ENCODE peak calls at places on chromosomes 12 and 14, in eight cellular contexts. A is IMR-90; P is B cell; C is CD4-positive, alpha-beta T cell; I is stomach; D is WERI-Rb-1; E is MCF 10A; B is neural progenitor cell. X is an unnamed sample.

GRCh38 chr14:91154851-91155625 is 41.2 kb downstream of the DGLUCY start:
- DNase-seq in A (peak), P (no peak), C (peak), I (peak), D (no peak), E (peak), B (no peak), X (no peak)

GRCh38 chr12:47900480-47901129 is 4.2 kb downstream of the VDR start:
- DNase-seq in A (no peak), P (no peak), C (no peak), I (peak), D (peak), E (peak), B (no peak), X (no peak)

GRCh38 chr14:59275668-59276067 is 87.2 kb downstream of the DAAM1 start:
- DNase-seq in A (peak), P (no peak), C (no peak), I (no peak), D (no peak), E (peak), B (no peak), X (peak)

GRCh38 chr14:23633160-23633701 is 2.9 kb upstream of the DHRS2 start:
- DNase-seq in A (no peak), P (no peak), C (no peak), I (no peak), D (peak), E (no peak), B (peak), X (no peak)

GRCh38 chr12:12684375-12685106 is 11.4 kb downstream of the GPR19 start:
- DNase-seq in A (peak), P (no peak), C (no peak), I (no peak), D (peak), E (peak), B (peak), X (no peak)

GRCh38 chr14:59337151-59337611 is 128.0 kb downstream of the GPR135 start:
- DNase-seq in A (no peak), P (no peak), C (no peak), I (peak), D (no peak), E (peak), B (peak), X (no peak)

GRCh38 chr14:25833341-25834121 is 764.3 kb downstream of the NOVA1 start:
- DNase-seq in A (no peak), P (no peak), C (no peak), I (peak), D (peak), E (peak), B (peak), X (no peak)

GRCh38 chr12:75908961-75909699 is 122.4 kb downstream of the PHLDA1 start:
- DNase-seq in A (peak), P (no peak), C (no peak), I (peak), D (no peak), E (peak), B (no peak), X (no peak)

GRCh38 chr12:117968084-117968789 is 553 bp downstream of the KSR2 start:
- DNase-seq in A (no peak), P (no peak), C (no peak), I (no peak), D (no peak), E (no peak), B (peak), X (no peak)

GRCh38 chr14:58849609-58850008 is 211.8 kb downstream of the DACT1 start:
- DNase-seq in A (no peak), P (no peak), C (no peak), I (no peak), D (no peak), E (no peak), B (no peak), X (no peak)

GRCh38 chr14:23071244-23071974 is 14.1 kb upstream of the CDH24 start:
- DNase-seq in A (peak), P (peak), C (peak), I (peak), D (peak), E (peak), B (peak), X (peak)

GRCh38 chr14:100621806-100622205 is 34.6 kb upstream of the BEGAIN start:
- DNase-seq in A (no peak), P (no peak), C (no peak), I (no peak), D (no peak), E (peak), B (no peak), X (no peak)

GRCh38 chr12:78284417-78284816 is 453.7 kb downstream of the NAV3 start:
- DNase-seq in A (peak), P (no peak), C (no peak), I (no peak), D (no peak), E (no peak), B (no peak), X (no peak)

GRCh38 chr12:5456906-5457305 is 25.0 kb downstream of the NTF3 start:
- DNase-seq in A (peak), P (no peak), C (no peak), I (no peak), D (no peak), E (no peak), B (no peak), X (no peak)

GRCh38 chr12:113416091-113416754 is 6.0 kb upstream of the SDSL start:
- DNase-seq in A (no peak), P (no peak), C (no peak), I (no peak), D (no peak), E (peak), B (no peak), X (no peak)

GRCh38 chr12:14256139-14256538 is 109.3 kb upstream of the ATF7IP start:
- DNase-seq in A (peak), P (no peak), C (peak), I (no peak), D (no peak), E (no peak), B (no peak), X (no peak)

GRCh38 chr14:43411841-43412240 is 1095.2 kb downstream of the FSCB start:
- DNase-seq in A (no peak), P (no peak), C (no peak), I (no peak), D (no peak), E (peak), B (no peak), X (no peak)

GRCh38 chr12:19428261-19428660 is 11.0 kb upstream of the AEBP2 start:
- DNase-seq in A (no peak), P (no peak), C (no peak), I (no peak), D (no peak), E (peak), B (no peak), X (no peak)

GRCh38 chr14:102774391-102775153 is 2.7 kb upstream of the TRAF3 start:
- DNase-seq in A (peak), P (peak), C (peak), I (peak), D (peak), E (peak), B (peak), X (peak)

GRCh38 chr12:51759175-51759574 is 89.3 kb downstream of the FIGNL2 start:
- DNase-seq in A (peak), P (no peak), C (no peak), I (no peak), D (no peak), E (peak), B (no peak), X (no peak)

GRCh38 chr12:8837291-8837690 is 14.9 kb downstream of the A2ML1 start:
- DNase-seq in A (no peak), P (no peak), C (no peak), I (no peak), D (no peak), E (no peak), B (no peak), X (no peak)

GRCh38 chr12:124827588-124828184 is 36.0 kb downstream of the SCARB1 start:
- DNase-seq in A (no peak), P (no peak), C (no peak), I (no peak), D (no peak), E (no peak), B (no peak), X (peak)

GRCh38 chr12:15601210-15601800 is 187.9 kb downstream of the EPS8 start:
- DNase-seq in A (peak), P (no peak), C (no peak), I (no peak), D (no peak), E (peak), B (no peak), X (no peak)

GRCh38 chr14:99195602-99196309 is 76.2 kb downstream of the BCL11B start:
- DNase-seq in A (no peak), P (no peak), C (no peak), I (no peak), D (no peak), E (no peak), B (no peak), X (no peak)

GRCh38 chr12:30830751-30831150 is 76.0 kb upstream of the CAPRIN2 start:
- DNase-seq in A (no peak), P (no peak), C (no peak), I (no peak), D (no peak), E (no peak), B (no peak), X (no peak)

GRCh38 chr12:45216297-45216982 is 545 bp downstream of the ANO6 start:
- DNase-seq in A (peak), P (peak), C (peak), I (peak), D (peak), E (peak), B (peak), X (peak)

GRCh38 chr14:75996488-75996887 is 10.9 kb downstream of the IFT43 start:
- DNase-seq in A (no peak), P (no peak), C (no peak), I (no peak), D (no peak), E (no peak), B (no peak), X (no peak)

GRCh38 chr12:69026341-69026740 is 93.4 kb upstream of the CPM start:
- DNase-seq in A (no peak), P (no peak), C (no peak), I (no peak), D (no peak), E (no peak), B (no peak), X (no peak)

GRCh38 chr12:100267603-100268281 is 765 bp downstream of the SCYL2 start:
- DNase-seq in A (peak), P (no peak), C (peak), I (peak), D (peak), E (peak), B (peak), X (peak)

GRCh38 chr12:2292560-2292959 is 239.8 kb downstream of the CACNA1C start:
- DNase-seq in A (no peak), P (no peak), C (no peak), I (no peak), D (no peak), E (no peak), B (no peak), X (no peak)

GRCh38 chr12:24899503-24900098 is 49.3 kb downstream of the BCAT1 start:
- DNase-seq in A (no peak), P (no peak), C (no peak), I (no peak), D (no peak), E (no peak), B (no peak), X (no peak)

GRCh38 chr12:56206373-56207166 is 15.2 kb downstream of the RNF41 start:
- DNase-seq in A (peak), P (peak), C (peak), I (peak), D (peak), E (peak), B (peak), X (no peak)

GRCh38 chr12:104458645-104459555 is 2.2 kb downstream of the CHST11 start:
- DNase-seq in A (no peak), P (no peak), C (peak), I (no peak), D (no peak), E (peak), B (peak), X (peak)

GRCh38 chr14:37584211-37585100 is 10.6 kb downstream of the FOXA1 start:
- DNase-seq in A (no peak), P (no peak), C (no peak), I (peak), D (no peak), E (no peak), B (no peak), X (peak)

GRCh38 chr14:71166434-71166833 is 259.2 kb downstream of the PCNX1 start:
- DNase-seq in A (peak), P (no peak), C (no peak), I (no peak), D (peak), E (peak), B (peak), X (no peak)

GRCh38 chr14:74655597-74656389 is 43.8 kb upstream of the LTBP2 start:
- DNase-seq in A (peak), P (no peak), C (no peak), I (no peak), D (no peak), E (peak), B (no peak), X (no peak)

GRCh38 chr14:77151918-77152588 is 10.5 kb upstream of the ZDHHC22 start:
- DNase-seq in A (peak), P (no peak), C (no peak), I (no peak), D (no peak), E (peak), B (no peak), X (peak)
- TF ChIP-seq CTCF in A (peak), P (peak), C (no peak), I (no peak), D (no peak), E (peak), B (peak), X (peak)

DNA sequence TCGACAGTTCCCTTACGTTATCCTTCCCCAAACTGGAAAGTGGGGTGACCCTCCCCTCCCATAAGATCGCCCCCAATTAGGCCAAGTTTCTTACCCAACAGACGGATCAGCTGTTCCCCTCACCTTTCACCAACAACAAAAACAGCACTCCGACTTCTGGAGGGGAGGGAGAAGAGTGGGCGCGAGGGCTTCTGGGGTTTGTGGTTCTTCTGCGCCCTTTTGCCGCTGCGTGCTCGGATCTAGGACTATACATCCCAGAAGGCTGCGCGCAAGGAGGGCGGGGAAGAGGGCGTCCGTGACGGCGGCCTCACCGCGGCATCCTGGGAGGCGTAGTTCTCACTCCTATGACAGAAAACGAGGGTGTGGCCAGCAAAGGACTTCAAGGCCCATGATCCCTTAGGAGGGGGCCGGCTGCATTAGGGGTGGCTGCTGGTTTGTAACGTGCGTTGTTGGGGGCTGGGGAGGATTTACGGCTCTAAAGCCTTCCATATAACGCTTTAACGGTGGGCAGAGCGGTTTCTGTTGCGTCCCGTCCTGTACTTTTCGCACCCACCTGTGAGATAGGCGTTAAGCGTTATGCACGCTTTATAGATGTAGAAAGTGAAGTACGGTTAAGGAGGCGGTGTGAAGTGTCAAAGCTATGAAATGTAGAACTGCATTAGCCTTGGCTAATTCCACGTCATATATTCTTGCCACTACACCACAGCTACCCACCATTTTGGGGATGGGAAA is at the start of gene CALCOCO1:
- DNase-seq in A (peak), P (peak), C (peak), I (peak), D (peak), E (peak), B (peak), X (peak)
- TF ChIP-seq CTCF in A (no peak), P (no peak), C (no peak), I (no peak), D (no peak), E (no peak), B (no peak), X (no peak)

GRCh38 chr14:89775161-89775560 is 179.4 kb downstream of the EFCAB11 start:
- DNase-seq in A (no peak), P (no peak), C (no peak), I (no peak), D (no peak), E (no peak), B (no peak), X (no peak)

GRCh38 chr14:89773644-89774316 is 180.8 kb downstream of the EFCAB11 start:
- DNase-seq in A (peak), P (peak), C (peak), I (peak), D (peak), E (peak), B (peak), X (peak)

DNA sequence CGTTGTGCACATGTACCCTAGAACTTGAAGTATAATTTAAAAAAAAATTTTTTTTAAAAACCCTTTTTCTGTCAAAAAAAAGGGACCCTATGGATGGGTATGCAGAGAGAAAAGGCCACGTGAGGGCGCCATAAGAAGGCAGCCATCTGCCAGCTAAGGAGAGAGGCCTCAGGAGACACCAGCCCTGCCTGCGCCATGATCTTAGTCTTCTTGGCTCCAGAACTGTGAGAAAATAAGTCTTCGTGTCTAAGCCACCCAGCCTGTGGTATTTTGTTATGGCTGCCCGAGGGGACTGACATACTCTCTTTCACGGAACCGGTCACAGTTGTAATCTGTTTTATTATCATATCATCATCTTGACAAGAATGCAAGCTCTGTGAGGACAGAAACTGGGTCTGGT is 174.8 kb downstream of the EFCAB11 start:
- DNase-seq in A (no peak), P (no peak), C (no peak), I (no peak), D (peak), E (no peak), B (no peak), X (no peak)
- TF ChIP-seq CTCF in A (no peak), P (no peak), C (no peak), I (no peak), D (peak), E (no peak), B (peak), X (no peak)

DNA sequence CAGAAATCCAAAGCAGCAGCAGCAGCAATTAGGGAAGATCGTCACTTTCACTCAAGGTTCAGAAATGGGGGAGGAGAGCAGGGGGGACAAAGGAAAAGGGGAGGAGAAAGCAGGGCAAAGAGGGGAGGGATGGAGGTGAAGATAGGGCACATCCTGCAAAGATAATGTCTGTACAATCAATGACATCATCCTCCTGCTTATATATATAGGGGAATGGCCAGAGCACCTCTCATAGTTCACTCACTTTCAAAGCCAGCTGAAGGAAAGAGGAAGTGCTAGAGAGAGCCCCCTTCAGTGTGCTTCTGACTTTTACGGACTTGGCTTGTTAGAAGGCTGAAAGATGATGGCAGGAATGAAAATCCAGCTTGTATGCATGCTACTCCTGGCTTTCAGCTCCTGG is at the start of gene NTS:
- DNase-seq in A (no peak), P (no peak), C (no peak), I (no peak), D (no peak), E (no peak), B (peak), X (peak)
- TF ChIP-seq CTCF in A (no peak), P (no peak), C (no peak), I (no peak), D (no peak), E (no peak), B (no peak), X (no peak)

GRCh38 chr12:79688376-79689040 is 2.3 kb downstream of the PAWR start:
- DNase-seq in A (no peak), P (no peak), C (no peak), I (no peak), D (no peak), E (no peak), B (no peak), X (peak)

GRCh38 chr12:79690156-79690605 is 583 bp downstream of the PAWR start:
- DNase-seq in A (peak), P (peak), C (no peak), I (peak), D (peak), E (no peak), B (peak), X (no peak)

GRCh38 chr12:79689041-79689476 is 1.7 kb downstream of the PAWR start:
- DNase-seq in A (no peak), P (no peak), C (no peak), I (no peak), D (no peak), E (peak), B (no peak), X (peak)

GRCh38 chr12:79690606-79691298 is at the start of gene PAWR:
- DNase-seq in A (peak), P (peak), C (no peak), I (peak), D (peak), E (peak), B (peak), X (peak)

GRCh38 chr12:79689477-79690155 is 1.1 kb downstream of the PAWR start:
- DNase-seq in A (peak), P (peak), C (no peak), I (peak), D (peak), E (peak), B (peak), X (peak)
- TF ChIP-seq CTCF in A (no peak), P (no peak), C (no peak), I (no peak), D (no peak), E (no peak), B (no peak), X (no peak)

DNA sequence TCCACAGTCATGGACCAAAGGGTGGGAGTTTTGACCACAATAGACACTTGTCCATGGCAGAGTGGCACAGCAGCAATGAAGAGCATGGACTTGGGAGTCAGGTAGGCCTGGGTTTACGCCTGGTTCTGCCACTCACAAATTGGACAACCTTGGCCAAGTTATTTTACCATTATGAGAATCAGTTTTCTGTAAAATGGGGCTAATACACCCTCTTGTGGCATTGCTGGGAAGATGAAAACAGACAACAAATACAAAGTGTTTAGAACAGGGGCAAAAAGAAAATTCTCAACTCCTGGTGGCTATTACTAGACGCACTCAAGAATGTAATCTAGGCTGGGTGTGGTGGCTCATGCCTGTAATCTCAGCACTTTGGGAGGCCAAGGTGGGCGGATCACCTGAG is 2.6 kb downstream of the C12orf43 start:
- DNase-seq in A (no peak), P (no peak), C (no peak), I (no peak), D (no peak), E (no peak), B (no peak), X (no peak)
- TF ChIP-seq CTCF in A (no peak), P (no peak), C (no peak), I (no peak), D (no peak), E (no peak), B (no peak), X (peak)

GRCh38 chr12:95848575-95849388 is 10.0 kb upstream of the SNRPF start:
- DNase-seq in A (peak), P (no peak), C (no peak), I (peak), D (peak), E (peak), B (peak), X (no peak)
- TF ChIP-seq CTCF in A (peak), P (no peak), C (no peak), I (peak), D (peak), E (peak), B (peak), X (peak)